ENCODE peak calls at places on chromosome 1, in eight cellular contexts. Q is breast epithelium, B is bronchial epithelial cell, N is GM10248, G is fibroblast of mammary gland, H is GM20000, L is neural crest cell, I is left lung. T is an unnamed sample.

GRCh38 chr1:182029379-182030331 is 31.9 kb downstream of the ZNF648 start:
- DNase-seq in B (peak), N (peak), Q (peak), I (peak), L (peak), H (peak), G (peak), T (peak)

GRCh38 chr1:184019506-184019905 is 18.0 kb downstream of the COLGALT2 start:
- DNase-seq in Q (no peak), L (no peak), N (no peak), G (no peak), B (no peak), H (no peak), I (no peak), T (no peak)

GRCh38 chr1:245019904-245020486 is 134.8 kb upstream of the KIF26B start:
- DNase-seq in G (no peak), L (no peak), I (no peak), H (no peak), N (no peak), B (no peak), Q (no peak), T (peak)

GRCh38 chr1:39387452-39387851 is 104.0 kb upstream of the BMP8A start:
- DNase-seq in Q (no peak), G (peak), L (no peak), I (no peak), B (peak), N (no peak), H (no peak), T (peak)

GRCh38 chr1:182173791-182174190 is 112.3 kb upstream of the ZNF648 start:
- DNase-seq in B (peak), I (no peak), G (peak), Q (no peak), L (no peak), H (no peak), N (no peak), T (no peak)

GRCh38 chr1:40862008-40862863 is at the start of gene CITED4:
- DNase-seq in B (peak), I (peak), Q (peak), N (peak), H (peak), G (peak), L (peak), T (peak)

GRCh38 chr1:3580231-3580630 is 31.1 kb downstream of the MEGF6 start:
- DNase-seq in N (no peak), H (no peak), B (no peak), L (no peak), G (no peak), Q (no peak), I (no peak), T (no peak)

GRCh38 chr1:59814180-59814900 is 409 bp upstream of the HOOK1 start:
- DNase-seq in L (peak), B (peak), H (peak), I (peak), N (peak), Q (peak), G (peak), T (peak)

GRCh38 chr1:201085902-201086735 is 26.1 kb downstream of the CACNA1S start:
- DNase-seq in G (peak), B (peak), N (peak), Q (no peak), I (no peak), H (peak), L (peak), T (peak)

GRCh38 chr1:203197625-203198024 is 11.1 kb upstream of the CHI3L1 start:
- DNase-seq in L (no peak), B (no peak), I (no peak), N (no peak), H (no peak), Q (no peak), G (peak), T (peak)

GRCh38 chr1:147611587-147611986 is 58.7 kb downstream of the ACP6 start:
- DNase-seq in G (no peak), L (no peak), H (no peak), I (no peak), B (no peak), N (no peak), Q (no peak), T (no peak)

GRCh38 chr1:13824626-13825025 is 124.6 kb downstream of the PRDM2 start:
- DNase-seq in I (no peak), B (no peak), G (no peak), N (no peak), Q (no peak), H (no peak), L (no peak), T (no peak)

GRCh38 chr1:150874455-150875196 is 1.8 kb downstream of the ARNT start:
- DNase-seq in I (no peak), B (no peak), G (peak), Q (no peak), H (no peak), L (no peak), N (no peak), T (no peak)

GRCh38 chr1:76640092-76640491 is 227.2 kb upstream of the ST6GALNAC5 start:
- DNase-seq in G (peak), I (no peak), H (no peak), B (peak), N (no peak), Q (no peak), L (no peak), T (no peak)

GRCh38 chr1:162151900-162152829 is 82.7 kb downstream of the NOS1AP start:
- DNase-seq in B (no peak), I (no peak), G (peak), L (no peak), H (peak), N (peak), Q (peak), T (no peak)

GRCh38 chr1:6653651-6654290 is 29.1 kb downstream of the THAP3 start:
- DNase-seq in L (no peak), Q (no peak), H (no peak), B (no peak), N (no peak), I (no peak), G (no peak), T (no peak)

GRCh38 chr1:18882511-18882910 is 19.8 kb downstream of the ALDH4A1 start:
- DNase-seq in I (no peak), G (peak), B (no peak), H (no peak), N (no peak), L (no peak), Q (no peak), T (no peak)

GRCh38 chr1:229470406-229471043 is 36.6 kb upstream of the ACTA1 start:
- DNase-seq in G (no peak), H (no peak), I (no peak), B (no peak), Q (no peak), N (no peak), L (no peak), T (no peak)
- TF ChIP-seq CTCF in G (no peak), H (no peak), I (no peak), B (no peak), Q (no peak), N (no peak), L (no peak), T (no peak)

DNA sequence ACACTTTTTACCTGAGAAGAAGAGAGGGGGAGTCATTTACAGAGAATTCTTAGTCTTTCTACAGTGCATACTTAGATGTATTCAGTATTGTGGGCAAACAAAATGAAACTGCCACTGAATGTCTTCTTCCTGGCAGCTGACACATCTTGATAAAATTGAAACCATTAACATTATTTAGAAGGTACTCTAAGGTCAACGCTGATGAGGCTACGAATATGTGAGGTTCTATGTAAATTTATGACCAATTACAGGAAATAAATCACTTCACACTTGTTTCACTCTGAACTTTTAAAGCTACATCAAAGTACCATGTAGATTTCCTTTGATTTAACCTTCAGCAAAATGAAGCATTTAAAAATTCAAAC is 51.3 kb upstream of the GFI1 start:
- DNase-seq in H (peak), B (no peak), L (no peak), N (peak), I (no peak), Q (no peak), G (peak), T (peak)
- TF ChIP-seq CTCF in H (no peak), B (no peak), L (no peak), N (no peak), I (no peak), Q (no peak), G (no peak), T (no peak)

GRCh38 chr1:68814067-68814466 is 317.2 kb upstream of the DEPDC1 start:
- DNase-seq in I (no peak), H (no peak), G (no peak), N (no peak), B (no peak), Q (no peak), L (no peak), T (no peak)

GRCh38 chr1:68815632-68816031 is 318.8 kb upstream of the DEPDC1 start:
- DNase-seq in G (no peak), L (no peak), N (no peak), I (no peak), H (no peak), Q (no peak), B (no peak), T (no peak)

DNA sequence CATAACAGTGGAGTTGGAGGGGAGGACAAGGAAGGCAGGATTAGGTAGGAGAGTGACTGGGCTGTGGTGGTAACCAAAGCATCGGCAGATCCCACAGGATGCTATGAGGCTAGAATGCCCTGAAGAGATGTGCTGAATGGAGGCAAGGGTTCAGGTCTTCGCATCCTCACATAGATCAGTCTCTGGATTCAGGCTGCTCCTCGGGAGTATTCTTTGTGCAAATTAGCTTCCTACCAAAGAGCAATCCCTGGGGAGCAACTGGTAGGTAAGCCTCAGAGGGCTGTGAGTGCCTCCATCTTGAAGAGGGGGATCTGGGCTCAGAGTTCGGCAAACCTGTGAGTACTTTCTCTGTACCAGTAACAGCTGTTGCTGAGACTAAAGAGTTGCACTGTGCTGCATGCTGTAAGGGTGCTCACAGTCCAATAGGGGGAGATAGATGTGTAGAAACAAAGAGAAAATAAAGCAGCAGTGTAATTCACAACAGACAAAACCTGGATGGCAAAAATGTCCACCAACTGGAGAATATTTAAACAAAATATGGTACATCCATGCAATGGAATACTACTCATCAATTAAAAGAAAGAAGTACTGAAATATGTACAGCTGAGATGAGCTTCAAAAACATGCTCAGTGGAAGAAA is 322.4 kb upstream of the DEPDC1 start:
- DNase-seq in L (no peak), N (no peak), B (peak), G (peak), Q (no peak), H (peak), I (no peak), T (no peak)
- TF ChIP-seq CTCF in L (peak), N (peak), B (peak), G (peak), Q (peak), H (no peak), I (peak), T (no peak)

GRCh38 chr1:106620521-106620954 is 435.9 kb upstream of the PRMT6 start:
- DNase-seq in Q (no peak), H (no peak), N (no peak), G (peak), L (no peak), B (peak), I (peak), T (no peak)
- TF ChIP-seq CTCF in Q (no peak), H (no peak), N (no peak), G (no peak), L (no peak), B (peak), I (no peak), T (no peak)

DNA sequence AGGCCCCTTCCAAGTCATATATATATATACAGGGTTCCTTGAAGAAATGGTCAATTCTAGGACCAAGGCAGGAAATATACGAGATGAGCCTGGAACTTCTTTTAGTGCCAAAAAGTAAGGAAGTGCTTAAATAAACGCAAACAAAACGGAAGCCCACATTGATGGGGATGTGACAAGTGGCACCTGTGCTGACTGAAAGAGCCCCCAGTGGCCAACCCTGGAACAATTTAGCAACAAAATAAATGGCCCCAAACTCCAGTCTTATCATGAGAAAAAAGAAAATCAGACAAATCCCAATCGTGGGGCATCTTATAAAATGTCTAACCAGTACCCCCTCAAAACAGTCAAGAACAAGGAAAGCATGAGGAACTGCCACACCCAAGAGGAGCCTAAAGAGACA is 17.7 kb downstream of the PLA2G5 start:
- DNase-seq in N (no peak), G (no peak), L (no peak), Q (no peak), B (no peak), H (no peak), I (no peak), T (peak)
- TF ChIP-seq CTCF in N (no peak), G (peak), L (peak), Q (no peak), B (no peak), H (no peak), I (peak), T (peak)

GRCh38 chr1:33633019-33633801 is 160.8 kb downstream of the ZSCAN20 start:
- DNase-seq in G (peak), Q (peak), I (peak), N (peak), H (peak), B (peak), L (peak), T (peak)

GRCh38 chr1:33636209-33636608 is 163.8 kb downstream of the ZSCAN20 start:
- DNase-seq in G (no peak), I (no peak), H (no peak), B (no peak), N (no peak), L (no peak), Q (no peak), T (no peak)

GRCh38 chr1:33635336-33636012 is 163.0 kb downstream of the ZSCAN20 start:
- DNase-seq in Q (no peak), G (no peak), B (no peak), N (no peak), L (no peak), I (no peak), H (no peak), T (no peak)

GRCh38 chr1:33634143-33634542 is 161.7 kb downstream of the ZSCAN20 start:
- DNase-seq in Q (no peak), B (no peak), I (no peak), H (no peak), G (no peak), L (no peak), N (no peak), T (no peak)

DNA sequence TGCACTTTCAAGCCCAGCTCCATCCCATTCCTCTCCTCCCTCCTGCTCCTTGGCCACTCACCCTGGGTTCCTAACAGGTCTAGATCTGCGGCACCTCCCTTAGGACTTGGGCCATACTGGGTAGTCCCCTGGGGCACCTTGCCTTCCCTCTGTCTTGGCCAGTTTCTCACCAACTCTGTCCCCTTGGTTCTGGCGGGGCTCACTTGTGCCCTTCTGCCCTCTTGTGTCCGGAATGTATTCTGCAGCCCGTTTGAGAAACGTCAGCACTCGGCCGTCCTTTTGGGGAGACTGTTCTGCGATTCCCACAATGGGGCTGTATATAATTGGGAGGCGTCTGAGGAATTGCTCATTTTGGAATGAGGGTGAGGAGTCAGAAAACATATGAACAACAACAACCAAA is 162.4 kb downstream of the ZSCAN20 start:
- DNase-seq in N (peak), Q (no peak), L (peak), B (peak), H (peak), G (peak), I (no peak), T (peak)
- TF ChIP-seq CTCF in N (peak), Q (peak), L (peak), B (peak), H (peak), G (peak), I (peak), T (peak)